ENCODE peak calls at places on chromosome 12, in seven cellular contexts. One of them, this sample, is unnamed.

GRCh38 chr12:6363330-6364036 is 11.9 kb downstream of the SCNN1A start:
- DNase-seq in IMR-90: peak; percentile 28
- DNase-seq in A549: peak; percentile 90
- DNase-seq in stomach: peak; percentile 84
- DNase-seq in uterus: peak; percentile 80
- DNase-seq in HCT116: no peak
- DNase-seq in heart left ventricle: peak; percentile 79
- DNase-seq in this sample: peak; percentile 74

GRCh38 chr12:38906482-38907170 is 1.2 kb upstream of the CPNE8 start:
- DNase-seq in HCT116: peak; percentile 74
- DNase-seq in IMR-90: no peak
- DNase-seq in uterus: peak; percentile 86
- DNase-seq in A549: peak; percentile 88
- DNase-seq in stomach: peak; percentile 76
- DNase-seq in heart left ventricle: peak; percentile 89
- DNase-seq in this sample: peak; percentile 57

GRCh38 chr12:12992418-12993175 is 7.5 kb downstream of the HEBP1 start:
- DNase-seq in uterus: peak; percentile 32
- DNase-seq in heart left ventricle: peak; percentile 35
- DNase-seq in IMR-90: peak; percentile 98
- DNase-seq in stomach: peak; percentile 35
- DNase-seq in A549: peak; percentile 75
- DNase-seq in HCT116: no peak
- DNase-seq in this sample: peak; percentile 34

GRCh38 chr12:58341791-58342190 is 400.4 kb downstream of the ATP23 start:
- DNase-seq in HCT116: no peak
- DNase-seq in stomach: no peak
- DNase-seq in heart left ventricle: no peak
- DNase-seq in A549: no peak
- DNase-seq in uterus: no peak
- DNase-seq in IMR-90: peak; percentile 93
- DNase-seq in this sample: no peak

GRCh38 chr12:47034661-47035060 is 44.8 kb upstream of the PCED1B start:
- DNase-seq in A549: peak; percentile 21
- DNase-seq in heart left ventricle: no peak
- DNase-seq in uterus: no peak
- DNase-seq in stomach: no peak
- DNase-seq in HCT116: no peak
- DNase-seq in IMR-90: peak; percentile 41
- DNase-seq in this sample: no peak

GRCh38 chr12:16112626-16113560 is 164.6 kb downstream of the SLC15A5 start:
- DNase-seq in uterus: no peak
- DNase-seq in stomach: no peak
- DNase-seq in heart left ventricle: no peak
- DNase-seq in A549: no peak
- DNase-seq in IMR-90: no peak
- DNase-seq in HCT116: no peak
- DNase-seq in this sample: no peak

GRCh38 chr12:131085125-131085815 is 131.6 kb downstream of the ADGRD1 start:
- DNase-seq in HCT116: no peak
- DNase-seq in heart left ventricle: peak; percentile 35
- DNase-seq in stomach: peak; percentile 21
- DNase-seq in uterus: no peak
- DNase-seq in A549: no peak
- DNase-seq in IMR-90: no peak
- DNase-seq in this sample: no peak

GRCh38 chr12:99332936-99333591 is 314.5 kb upstream of the GARIN6 start:
- DNase-seq in IMR-90: no peak
- DNase-seq in HCT116: no peak
- DNase-seq in heart left ventricle: no peak
- DNase-seq in A549: no peak
- DNase-seq in stomach: no peak
- DNase-seq in uterus: no peak
- DNase-seq in this sample: no peak

GRCh38 chr12:63978519-63978918 is 134.0 kb downstream of the SRGAP1 start:
- DNase-seq in uterus: no peak
- DNase-seq in heart left ventricle: no peak
- DNase-seq in HCT116: peak; percentile 58
- DNase-seq in A549: peak; percentile 59
- DNase-seq in stomach: no peak
- DNase-seq in IMR-90: peak; percentile 88
- DNase-seq in this sample: no peak

GRCh38 chr12:50112456-50113218 is 601 bp downstream of the COX14 start:
- DNase-seq in stomach: peak; percentile 41
- DNase-seq in HCT116: no peak
- DNase-seq in IMR-90: no peak
- DNase-seq in heart left ventricle: no peak
- DNase-seq in A549: no peak
- DNase-seq in uterus: no peak
- DNase-seq in this sample: no peak

GRCh38 chr12:38389581-38389980 is 73.0 kb downstream of the ALG10B start:
- DNase-seq in stomach: no peak
- DNase-seq in heart left ventricle: no peak
- DNase-seq in uterus: no peak
- DNase-seq in A549: no peak
- DNase-seq in HCT116: no peak
- DNase-seq in IMR-90: no peak
- DNase-seq in this sample: no peak

GRCh38 chr12:131436922-131437705 is 273.8 kb upstream of the SFSWAP start:
- DNase-seq in HCT116: no peak
- DNase-seq in uterus: no peak
- DNase-seq in heart left ventricle: no peak
- DNase-seq in IMR-90: no peak
- DNase-seq in A549: no peak
- DNase-seq in stomach: peak; percentile 9
- DNase-seq in this sample: no peak

GRCh38 chr12:55227643-55228042 is 6.8 kb downstream of the OR10A7 start:
- DNase-seq in uterus: no peak
- DNase-seq in stomach: no peak
- DNase-seq in HCT116: no peak
- DNase-seq in IMR-90: no peak
- DNase-seq in A549: no peak
- DNase-seq in heart left ventricle: no peak
- DNase-seq in this sample: no peak

GRCh38 chr12:27198036-27198435 is 46.0 kb upstream of the STK38L start:
- DNase-seq in heart left ventricle: no peak
- DNase-seq in A549: no peak
- DNase-seq in HCT116: no peak
- DNase-seq in stomach: no peak
- DNase-seq in IMR-90: peak; percentile 70
- DNase-seq in uterus: peak; percentile 32
- DNase-seq in this sample: no peak

GRCh38 chr12:102010265-102010994 is 51.4 kb downstream of the WASHC3 start:
- DNase-seq in uterus: no peak
- DNase-seq in heart left ventricle: no peak
- DNase-seq in A549: no peak
- DNase-seq in HCT116: no peak
- DNase-seq in IMR-90: no peak
- DNase-seq in stomach: no peak
- DNase-seq in this sample: no peak
- TF ChIP-seq POLR2A in uterus: no peak
- TF ChIP-seq POLR2A in heart left ventricle: no peak
- TF ChIP-seq POLR2A in A549: no peak
- TF ChIP-seq POLR2A in HCT116: no peak
- TF ChIP-seq POLR2A in IMR-90: no peak
- TF ChIP-seq POLR2A in stomach: no peak
- TF ChIP-seq POLR2A in this sample: no peak

DNA sequence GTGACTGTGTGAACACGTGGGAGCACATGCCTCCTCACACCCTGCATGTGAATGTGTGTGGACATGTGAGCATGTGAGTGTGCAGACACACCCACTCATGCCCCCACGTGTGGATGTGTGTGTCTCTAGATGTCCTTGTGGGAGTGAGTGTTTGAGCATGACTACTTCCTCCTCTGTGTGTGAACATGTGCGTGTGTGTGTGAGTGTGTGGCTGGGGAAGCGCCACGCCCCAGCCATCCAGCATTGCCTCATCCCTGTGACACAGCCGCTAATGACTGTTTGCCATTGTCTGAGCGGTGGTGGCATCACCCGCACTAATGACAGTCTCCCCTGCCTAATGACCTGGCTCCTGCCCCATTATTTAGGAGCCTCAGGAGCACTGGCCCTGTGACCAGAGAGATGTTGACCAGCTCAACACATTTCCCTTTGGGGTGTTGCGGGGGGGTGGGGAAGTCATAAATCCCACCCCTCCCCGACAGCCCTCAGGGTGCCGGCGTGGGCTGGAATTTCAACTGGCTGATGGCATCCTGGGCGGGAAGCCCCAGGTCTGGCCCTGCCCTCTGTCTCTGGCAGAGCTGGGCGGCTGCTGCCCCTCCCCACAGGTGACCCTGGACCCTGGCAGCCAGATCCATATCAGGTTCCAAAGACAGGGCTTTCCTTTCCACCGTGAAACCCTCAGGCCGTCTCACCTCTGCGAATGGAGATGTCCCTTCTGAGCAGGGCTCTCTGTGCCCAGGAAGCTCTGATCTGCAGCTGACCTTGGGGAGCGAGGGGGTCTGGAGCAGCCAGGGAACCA is 11.5 kb upstream of the KRT80 start:
- DNase-seq in uterus: no peak
- DNase-seq in IMR-90: peak; percentile 77
- DNase-seq in stomach: peak; percentile 36
- DNase-seq in heart left ventricle: peak; percentile 72
- DNase-seq in HCT116: peak; percentile 56
- DNase-seq in A549: peak; percentile 96
- DNase-seq in this sample: no peak
- TF ChIP-seq POLR2A in uterus: no peak
- TF ChIP-seq POLR2A in IMR-90: no peak
- TF ChIP-seq POLR2A in stomach: no peak
- TF ChIP-seq POLR2A in heart left ventricle: no peak
- TF ChIP-seq POLR2A in HCT116: no peak
- TF ChIP-seq POLR2A in A549: no peak
- TF ChIP-seq POLR2A in this sample: peak; percentile 56

GRCh38 chr12:93742086-93742934 is 65.1 kb downstream of the CRADD start:
- DNase-seq in stomach: peak; percentile 77
- DNase-seq in A549: peak; percentile 81
- DNase-seq in IMR-90: peak; percentile 60
- DNase-seq in heart left ventricle: peak; percentile 75
- DNase-seq in HCT116: peak; percentile 29
- DNase-seq in uterus: peak; percentile 82
- DNase-seq in this sample: peak; percentile 44
- TF ChIP-seq POLR2A in stomach: no peak
- TF ChIP-seq POLR2A in A549: no peak
- TF ChIP-seq POLR2A in IMR-90: peak; percentile 21
- TF ChIP-seq POLR2A in heart left ventricle: peak; percentile 13
- TF ChIP-seq POLR2A in HCT116: no peak
- TF ChIP-seq POLR2A in uterus: peak; percentile 11
- TF ChIP-seq POLR2A in this sample: no peak

GRCh38 chr12:122111070-122111750 is 32.7 kb downstream of the MLXIP start:
- DNase-seq in IMR-90: no peak
- DNase-seq in HCT116: peak; percentile 29
- DNase-seq in A549: no peak
- DNase-seq in uterus: no peak
- DNase-seq in stomach: no peak
- DNase-seq in heart left ventricle: no peak
- DNase-seq in this sample: no peak
- TF ChIP-seq POLR2A in IMR-90: no peak
- TF ChIP-seq POLR2A in HCT116: no peak
- TF ChIP-seq POLR2A in A549: no peak
- TF ChIP-seq POLR2A in uterus: no peak
- TF ChIP-seq POLR2A in stomach: no peak
- TF ChIP-seq POLR2A in heart left ventricle: no peak
- TF ChIP-seq POLR2A in this sample: no peak

DNA sequence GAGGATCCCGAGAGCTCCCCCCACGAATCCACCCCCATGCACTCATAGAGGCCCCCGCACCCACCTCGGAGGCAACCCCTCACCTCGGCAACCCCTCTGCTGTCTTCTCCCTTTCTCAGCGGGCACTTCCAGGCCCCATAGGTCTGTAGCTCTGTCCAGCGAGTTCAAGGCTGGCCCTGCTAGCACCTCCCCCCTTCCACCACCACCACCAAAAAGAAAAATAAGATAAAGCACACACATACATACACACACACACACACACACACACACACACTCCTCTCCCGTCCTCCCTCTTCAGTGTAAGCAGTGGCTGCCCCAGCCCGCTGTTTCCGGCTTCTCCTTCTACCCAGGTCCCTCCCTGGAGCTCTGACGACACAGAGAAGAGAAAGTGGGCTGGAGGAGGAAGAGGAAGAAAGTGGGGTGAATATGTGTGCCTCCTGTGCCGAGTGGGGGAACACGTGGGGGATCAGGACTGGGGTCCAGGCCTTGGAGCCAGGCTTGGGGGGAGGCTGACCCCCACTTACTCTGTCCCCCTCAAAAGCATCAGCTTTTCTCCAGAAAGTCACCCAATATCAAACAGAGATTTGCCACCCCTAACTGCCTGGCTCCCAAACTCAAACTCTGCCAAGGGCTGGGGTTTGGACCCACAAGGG is at the start of gene STAT6:
- DNase-seq in stomach: peak; percentile 87
- DNase-seq in uterus: peak; percentile 74
- DNase-seq in IMR-90: peak; percentile 87
- DNase-seq in HCT116: no peak
- DNase-seq in heart left ventricle: peak; percentile 87
- DNase-seq in A549: peak; percentile 87
- DNase-seq in this sample: no peak
- TF ChIP-seq POLR2A in stomach: no peak
- TF ChIP-seq POLR2A in uterus: peak; percentile 63
- TF ChIP-seq POLR2A in IMR-90: peak; percentile 72
- TF ChIP-seq POLR2A in HCT116: no peak
- TF ChIP-seq POLR2A in heart left ventricle: peak; percentile 45
- TF ChIP-seq POLR2A in A549: peak; percentile 37
- TF ChIP-seq POLR2A in this sample: no peak

GRCh38 chr12:11795910-11796459 is 146.5 kb downstream of the ETV6 start:
- DNase-seq in uterus: no peak
- DNase-seq in A549: peak; percentile 49
- DNase-seq in IMR-90: peak; percentile 91
- DNase-seq in HCT116: peak; percentile 64
- DNase-seq in stomach: no peak
- DNase-seq in heart left ventricle: no peak
- DNase-seq in this sample: peak; percentile 30
- TF ChIP-seq POLR2A in uterus: no peak
- TF ChIP-seq POLR2A in A549: no peak
- TF ChIP-seq POLR2A in IMR-90: no peak
- TF ChIP-seq POLR2A in HCT116: no peak
- TF ChIP-seq POLR2A in stomach: no peak
- TF ChIP-seq POLR2A in heart left ventricle: no peak
- TF ChIP-seq POLR2A in this sample: no peak